ENCODE peak calls at places on chromosome 17, in six cellular contexts. R is tibial nerve, V is cardiac fibroblast, C is neural progenitor cell, Q is thoracic aorta, N is GM12865. L is an unnamed sample.

GRCh38 chr17:76524598-76525512 is 12.7 kb downstream of the CYGB start:
- DNase-seq in N (no peak), Q (no peak), R (no peak), V (peak), C (no peak), L (no peak)

GRCh38 chr17:40373324-40373723 is 8.8 kb upstream of the GJD3 start:
- DNase-seq in N (no peak), C (no peak), Q (no peak), R (no peak), V (peak), L (no peak)

GRCh38 chr17:78966123-78966813 is 13.5 kb downstream of the LGALS3BP start:
- DNase-seq in C (no peak), N (no peak), Q (no peak), V (no peak), R (no peak), L (no peak)

GRCh38 chr17:83182620-83183063 is 103.2 kb downstream of the METRNL start:
- DNase-seq in R (peak), C (no peak), N (no peak), Q (no peak), V (no peak), L (peak)

GRCh38 chr17:21282231-21282630 is 2.3 kb upstream of the MAP2K3 start:
- DNase-seq in R (no peak), V (peak), Q (peak), N (no peak), C (no peak), L (no peak)

GRCh38 chr17:9258115-9259020 is 237.1 kb downstream of the NTN1 start:
- DNase-seq in N (no peak), Q (no peak), R (no peak), C (no peak), V (no peak), L (peak)

GRCh38 chr17:66474258-66474657 is 171.8 kb downstream of the PRKCA start:
- DNase-seq in R (no peak), C (peak), V (no peak), N (no peak), Q (no peak), L (peak)

GRCh38 chr17:72580321-72581127 is 459.7 kb downstream of the SOX9 start:
- DNase-seq in Q (no peak), R (no peak), V (no peak), N (no peak), C (no peak), L (peak)

GRCh38 chr17:63035271-63035670 is 69.2 kb downstream of the TANC2 start:
- DNase-seq in C (no peak), R (no peak), V (peak), N (no peak), Q (no peak), L (no peak)

GRCh38 chr17:68197091-68197996 is 50.5 kb upstream of the AMZ2 start:
- DNase-seq in Q (no peak), R (no peak), C (peak), V (no peak), N (no peak), L (peak)

GRCh38 chr17:63282455-63282854 is 163.7 kb downstream of the CYB561 start:
- DNase-seq in C (no peak), R (no peak), V (no peak), N (peak), Q (no peak), L (no peak)

GRCh38 chr17:69913241-69914015 is 161.6 kb upstream of the KCNJ16 start:
- DNase-seq in N (no peak), Q (no peak), V (no peak), C (no peak), R (no peak), L (no peak)

GRCh38 chr17:19418312-19418992 is 7.4 kb downstream of the RNF112 start:
- DNase-seq in N (peak), R (no peak), Q (no peak), V (peak), C (no peak), L (peak)

GRCh38 chr17:82235775-82236141 is 6.9 kb downstream of the SLC16A3 start:
- DNase-seq in V (no peak), R (no peak), C (no peak), N (no peak), Q (no peak), L (no peak)

GRCh38 chr17:8420041-8420934 is 15.4 kb upstream of the NDEL1 start:
- DNase-seq in V (peak), Q (no peak), N (no peak), C (no peak), R (no peak), L (peak)

GRCh38 chr17:45244725-45245656 is 16.9 kb downstream of the SPATA32 start:
- DNase-seq in V (no peak), Q (no peak), N (no peak), R (no peak), C (no peak), L (no peak)

GRCh38 chr17:1865252-1866037 is 35.6 kb downstream of the RPA1 start:
- DNase-seq in Q (no peak), N (peak), C (no peak), R (no peak), V (peak), L (peak)

GRCh38 chr17:72510454-72511016 is 389.7 kb downstream of the SOX9 start:
- DNase-seq in N (peak), V (no peak), Q (no peak), C (no peak), R (no peak), L (no peak)

DNA sequence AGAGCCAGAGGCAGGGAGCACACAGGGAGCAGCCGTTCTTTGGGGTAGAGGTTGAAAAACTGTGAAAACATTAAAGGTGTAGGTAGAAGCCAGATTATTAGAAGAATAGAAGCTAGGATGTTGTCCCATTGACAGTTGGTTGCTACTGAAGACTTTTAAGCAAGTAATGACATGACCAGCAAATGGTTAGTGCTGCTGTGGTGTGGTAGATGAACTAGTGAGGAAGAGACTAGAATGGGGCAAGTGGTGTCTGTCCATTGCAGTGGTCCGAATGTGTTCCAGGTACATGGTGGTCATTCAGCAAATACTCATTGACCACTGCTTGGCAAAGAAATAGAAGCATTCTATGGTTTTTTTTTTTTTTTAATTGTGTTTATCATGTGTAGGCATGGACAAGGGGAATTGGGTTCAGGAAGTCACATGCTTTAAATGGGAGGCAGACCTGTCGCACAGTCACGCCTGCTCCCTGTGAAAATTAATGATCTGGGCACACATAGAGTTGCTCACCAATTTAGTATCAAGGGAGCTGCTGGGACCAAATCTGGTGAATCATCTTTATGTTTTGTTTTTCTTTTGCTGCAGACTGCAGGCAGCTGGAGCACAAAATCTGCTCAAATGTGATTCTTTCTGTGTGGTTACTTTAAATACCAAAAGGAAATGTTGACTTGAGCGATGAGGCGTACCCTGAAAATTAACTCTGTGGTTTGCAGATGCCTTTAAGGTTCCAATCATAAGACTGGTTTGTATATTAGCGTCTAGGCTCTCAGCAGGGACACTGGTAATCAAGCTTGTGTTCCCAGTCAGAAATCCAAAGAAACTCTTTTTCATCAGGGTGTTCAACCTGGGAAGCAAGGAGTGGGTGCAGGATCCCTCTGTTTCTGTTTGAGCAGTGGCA is 30.7 kb downstream of the YPEL2 start:
- DNase-seq in V (peak), Q (no peak), R (no peak), C (no peak), N (peak), L (no peak)
- H3K4me3 ChIP-seq in V (no peak), Q (peak), R (no peak), C (no peak), N (peak), L (no peak)

DNA sequence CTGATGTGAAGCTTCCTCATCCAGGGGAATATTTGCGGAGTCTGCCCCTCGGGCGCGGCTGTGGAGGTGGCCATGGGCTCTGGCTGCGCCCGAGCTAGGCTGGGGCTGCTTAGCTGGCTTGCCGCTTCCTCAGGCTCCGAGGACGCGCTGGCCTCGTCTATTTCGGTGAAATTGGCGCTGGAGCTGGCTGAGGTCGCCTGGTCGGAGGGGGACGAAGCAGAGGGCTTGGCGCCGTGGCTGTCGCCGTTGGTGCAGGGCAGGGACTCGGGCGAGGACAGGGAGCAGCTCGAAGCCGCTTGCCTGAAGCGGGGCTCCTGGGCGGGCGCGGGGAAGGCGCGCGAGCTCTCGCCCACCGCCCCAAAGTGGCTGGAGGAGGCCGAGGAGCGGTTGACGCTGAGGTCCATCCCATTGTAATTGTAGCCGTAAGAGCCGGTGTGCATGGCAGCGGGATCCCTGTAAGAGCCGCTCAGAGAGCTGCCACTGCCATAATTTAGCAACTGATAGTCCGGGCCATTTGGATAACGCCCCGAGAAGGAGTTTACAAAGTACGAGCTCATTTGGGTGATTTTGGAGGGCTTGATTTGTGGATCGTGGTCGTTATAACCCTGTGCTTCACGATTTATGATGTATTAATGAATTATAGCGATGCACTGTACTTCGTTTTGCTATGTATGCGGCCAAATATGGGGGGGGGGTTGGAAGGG is at the start of gene HOXB5:
- DNase-seq in R (no peak), C (no peak), V (no peak), Q (no peak), N (no peak), L (peak)
- H3K4me3 ChIP-seq in R (peak), C (no peak), V (peak), Q (peak), N (peak), L (peak)

GRCh38 chr17:74923538-74924249 is 379 bp upstream of the OTOP2 start:
- DNase-seq in V (peak), R (no peak), N (peak), C (peak), Q (peak), L (peak)

GRCh38 chr17:74922172-74922571 is 883 bp downstream of the USH1G start:
- DNase-seq in V (no peak), N (no peak), C (no peak), R (no peak), Q (no peak), L (peak)

GRCh38 chr17:74922694-74923537 is at the start of gene USH1G:
- DNase-seq in N (no peak), Q (no peak), R (no peak), C (peak), V (no peak), L (peak)

GRCh38 chr17:74925242-74925641 is 1.2 kb downstream of the OTOP2 start:
- DNase-seq in V (no peak), R (no peak), Q (no peak), C (no peak), N (no peak), L (no peak)

GRCh38 chr17:74924250-74924948 is at the start of gene OTOP2:
- DNase-seq in Q (no peak), R (no peak), N (no peak), V (no peak), C (peak), L (peak)
- H3K4me3 ChIP-seq in Q (peak), R (peak), N (no peak), V (peak), C (peak), L (no peak)

DNA sequence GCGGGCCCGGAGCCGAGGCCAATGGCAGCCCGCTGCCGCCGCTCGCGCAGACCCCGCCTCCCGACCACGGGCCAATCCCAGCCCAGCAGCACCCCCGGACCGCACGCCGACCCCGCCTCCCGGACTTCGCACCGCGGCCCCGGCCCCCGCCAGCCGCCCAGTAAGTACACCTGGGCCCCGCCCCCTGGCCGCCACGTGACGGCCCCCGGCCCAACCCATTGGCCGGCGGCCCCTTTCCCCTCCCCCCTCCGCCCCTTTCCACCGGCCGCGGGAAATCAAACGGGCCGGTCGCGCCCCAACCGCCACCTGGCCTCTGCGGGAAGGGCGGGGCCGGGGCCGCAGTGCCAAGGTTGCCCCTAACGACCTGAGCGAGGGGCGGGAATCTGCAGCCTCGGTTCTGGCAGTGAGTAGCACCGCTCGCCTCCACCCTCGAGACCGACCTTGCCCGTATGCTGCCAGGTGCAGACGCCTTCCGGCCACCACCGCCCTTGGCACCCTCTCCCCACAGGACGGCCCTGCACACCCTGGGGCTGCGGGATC is at the start of gene YBX2:
- DNase-seq in V (no peak), N (peak), R (no peak), C (peak), Q (no peak), L (peak)
- H3K4me3 ChIP-seq in V (no peak), N (peak), R (peak), C (peak), Q (peak), L (peak)

DNA sequence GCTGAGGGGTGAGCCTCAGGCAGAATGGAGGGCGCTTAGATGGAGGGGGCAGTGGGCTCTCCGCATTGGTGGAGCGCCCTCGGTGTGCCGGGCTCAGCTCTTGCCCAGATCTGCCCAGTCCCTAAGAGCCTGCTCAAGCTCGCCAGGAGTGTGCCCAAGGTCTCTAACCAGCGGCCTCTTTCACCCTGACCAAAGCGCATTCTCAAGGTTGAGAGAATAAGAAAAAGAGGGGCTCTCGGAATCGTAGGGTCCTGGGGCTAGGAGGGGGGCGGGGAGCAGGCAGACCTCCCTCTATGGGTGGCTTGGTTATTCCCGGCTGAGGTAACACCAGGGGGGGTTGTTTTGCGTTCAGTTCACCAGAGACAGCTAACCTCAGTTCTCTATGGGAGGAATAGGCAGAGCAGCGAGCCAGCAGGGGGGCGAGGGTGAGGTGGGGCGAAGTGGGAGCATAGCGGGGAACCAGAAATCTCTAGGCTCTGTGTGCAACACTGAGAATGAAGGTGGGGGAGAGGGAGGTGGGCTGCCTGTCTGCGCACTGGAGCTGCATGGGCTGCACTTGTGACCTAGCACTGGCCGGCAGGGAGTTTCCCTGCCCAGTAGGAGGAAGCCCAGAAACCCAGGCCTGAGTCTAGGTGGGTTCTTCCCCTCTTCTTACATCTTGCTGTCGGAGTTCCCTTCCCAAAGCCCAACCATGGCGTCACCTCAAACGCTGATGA is 3.0 kb downstream of the TMEM132E start:
- DNase-seq in N (no peak), R (no peak), V (no peak), C (peak), Q (no peak), L (peak)
- H3K4me3 ChIP-seq in N (no peak), R (no peak), V (no peak), C (peak), Q (no peak), L (peak)

GRCh38 chr17:32482568-32483320 is 4.0 kb upstream of the CDK5R1 start:
- DNase-seq in R (no peak), C (no peak), Q (no peak), N (no peak), V (no peak), L (peak)
- H3K4me3 ChIP-seq in R (no peak), C (no peak), Q (no peak), N (no peak), V (no peak), L (no peak)

L was measured in endodermal cell.